ENCODE peak calls at places on chromosomes 5 and 9, in ten cellular contexts. K is HFFc6, N is MM.1S, Z is neuronal stem cell, R is activated gamma-delta T cell treated with Interleukin-2 at 50 U/mL for 16 hours, J is A172, O is iris pigment epithelial cell, U is SIG-M5, A is GM13976, X is activated T-cell treated with anti-CD3 and anti-CD28 coated beads for 1 hour. F is an unnamed sample.

GRCh38 chr9:111621895-111622480 is 9.1 kb upstream of the DNAJC25 start:
- DNase-seq in J (peak), K (peak), X (peak), A (peak), R (no peak), Z (no peak), O (peak), U (no peak), N (peak), F (peak)

GRCh38 chr9:70639853-70640814 is 225.7 kb upstream of the KLF9 start:
- DNase-seq in U (no peak), R (no peak), K (peak), N (peak), J (peak), X (no peak), Z (peak), O (peak), A (no peak), F (peak)

GRCh38 chr5:86880785-86881492 is 263.2 kb downstream of the COX7C start:
- DNase-seq in U (peak), R (peak), A (peak), J (peak), X (no peak), N (peak), K (peak), O (peak), Z (peak), F (peak)

GRCh38 chr9:127358023-127358535 is 38.9 kb upstream of the SLC2A8 start:
- DNase-seq in A (no peak), J (no peak), R (no peak), X (no peak), U (no peak), O (no peak), K (no peak), Z (no peak), N (no peak), F (no peak)

GRCh38 chr9:137085918-137086530 is 761 bp upstream of the MAN1B1 start:
- DNase-seq in U (no peak), Z (no peak), J (peak), O (peak), K (peak), R (no peak), A (no peak), N (peak), X (no peak), F (peak)

GRCh38 chr9:97689401-97689800 is 7.7 kb downstream of the XPA start:
- DNase-seq in Z (no peak), O (no peak), R (no peak), J (peak), A (no peak), X (no peak), K (no peak), N (no peak), U (no peak), F (no peak)

GRCh38 chr9:129938291-129938979 is 103.2 kb downstream of the USP20 start:
- DNase-seq in X (no peak), K (peak), O (peak), N (no peak), R (no peak), J (no peak), Z (no peak), A (no peak), U (no peak), F (peak)

GRCh38 chr5:127426661-127427060 is 90.8 kb upstream of the PRRC1 start:
- DNase-seq in Z (no peak), U (no peak), O (no peak), A (no peak), K (no peak), J (no peak), N (no peak), R (no peak), X (no peak), F (no peak)

GRCh38 chr5:170546257-170546656 is 42.4 kb downstream of the KCNIP1 start:
- DNase-seq in Z (no peak), N (no peak), J (no peak), X (no peak), R (no peak), U (no peak), O (no peak), K (no peak), A (no peak), F (peak)

GRCh38 chr9:34555002-34555348 is 32.2 kb upstream of the ENHO start:
- DNase-seq in O (peak), Z (no peak), K (no peak), X (no peak), A (no peak), R (no peak), N (no peak), J (no peak), U (no peak), F (no peak)

GRCh38 chr9:127163409-127163808 is 41.0 kb upstream of the ANGPTL2 start:
- DNase-seq in X (no peak), J (peak), O (peak), U (no peak), R (no peak), Z (no peak), K (peak), N (peak), A (no peak), F (peak)

GRCh38 chr5:64505769-64506566 is at the start of gene RGS7BP:
- DNase-seq in X (no peak), K (no peak), O (peak), R (no peak), N (no peak), A (peak), Z (peak), J (no peak), U (no peak), F (no peak)

GRCh38 chr5:139745121-139745799 is 50.3 kb upstream of the PSD2 start:
- DNase-seq in R (no peak), U (no peak), K (peak), N (no peak), X (no peak), O (peak), Z (no peak), J (peak), A (no peak), F (no peak)

GRCh38 chr5:81893961-81894360 is 77.9 kb upstream of the ATG10 start:
- DNase-seq in U (no peak), O (no peak), A (no peak), Z (no peak), R (no peak), J (no peak), X (no peak), N (no peak), K (no peak), F (no peak)

GRCh38 chr5:154467655-154468354 is 10.2 kb downstream of the HAND1 start:
- DNase-seq in N (peak), J (peak), K (peak), R (peak), A (peak), O (peak), X (peak), U (no peak), Z (no peak), F (peak)

GRCh38 chr5:72402381-72402890 is 82.3 kb downstream of the PTCD2 start:
- DNase-seq in A (no peak), J (peak), O (peak), X (no peak), R (no peak), K (peak), Z (no peak), U (no peak), N (no peak), F (no peak)

GRCh38 chr9:120923620-120924328 is 2.8 kb downstream of the TRAF1 start:
- DNase-seq in U (no peak), R (no peak), J (no peak), K (no peak), X (no peak), N (no peak), Z (no peak), O (no peak), A (no peak), F (no peak)

GRCh38 chr5:135330798-135331096 is 68.3 kb downstream of the MACROH2A1 start:
- DNase-seq in O (no peak), A (no peak), J (no peak), R (no peak), K (no peak), Z (no peak), X (no peak), U (no peak), N (no peak), F (no peak)

GRCh38 chr5:12566441-12566840 is 662.2 kb upstream of the CTNND2 start:
- DNase-seq in A (no peak), O (no peak), K (no peak), R (no peak), J (peak), Z (no peak), X (no peak), N (no peak), U (no peak), F (no peak)

GRCh38 chr9:120708526-120709224 is 5.6 kb downstream of the MEGF9 start:
- DNase-seq in A (no peak), O (no peak), R (no peak), U (no peak), K (peak), N (no peak), X (no peak), Z (no peak), J (peak), F (no peak)

F was measured in RPMI8226.